ENCODE peak calls at places on chromosomes 7 and 10, in five cellular contexts. U, E, D, V and Q are unnamed samples.

GRCh38 chr7:157140118-157140905 is 1.6 kb downstream of the UBE3C start:
- DNase-seq in U (no peak), E (peak), D (no peak), V (no peak), Q (no peak)

GRCh38 chr7:100088621-100089457 is at the start of gene COPS6:
- DNase-seq in U (peak), E (peak), D (no peak), V (peak), Q (peak)

GRCh38 chr7:21902240-21902639 is 43.5 kb downstream of the CDCA7L start:
- DNase-seq in U (peak), E (no peak), D (no peak), V (peak), Q (no peak)

GRCh38 chr10:117168135-117168674 is 29.1 kb upstream of the KCNK18 start:
- DNase-seq in U (peak), E (peak), D (no peak), V (peak), Q (peak)

GRCh38 chr10:75083972-75084833 is 27.3 kb upstream of the SAMD8 start:
- DNase-seq in U (no peak), E (no peak), D (no peak), V (peak), Q (no peak)

GRCh38 chr10:32105782-32106382 is 49.7 kb upstream of the KIF5B start:
- DNase-seq in U (peak), E (no peak), D (no peak), V (no peak), Q (no peak)

GRCh38 chr7:30430777-30431176 is 47.8 kb downstream of the NOD1 start:
- DNase-seq in U (no peak), E (no peak), D (no peak), V (no peak), Q (no peak)

GRCh38 chr7:149717481-149717880 is 55.9 kb downstream of the ZNF467 start:
- DNase-seq in U (no peak), E (no peak), D (no peak), V (no peak), Q (no peak)

GRCh38 chr10:124675824-124676223 is 68.4 kb downstream of the FAM53B start:
- DNase-seq in U (no peak), E (no peak), D (no peak), V (no peak), Q (no peak)

GRCh38 chr10:99658622-99659030 is 683 bp upstream of the ENTPD7 start:
- DNase-seq in U (peak), E (peak), D (no peak), V (peak), Q (peak)

GRCh38 chr7:2034291-2035201 is 198.2 kb downstream of the MAD1L1 start:
- DNase-seq in U (no peak), E (no peak), D (no peak), V (no peak), Q (peak)

GRCh38 chr10:46516660-46517416 is 39.6 kb downstream of the GPRIN2 start:
- DNase-seq in U (no peak), E (peak), D (no peak), V (peak), Q (peak)

GRCh38 chr7:140060788-140061606 is 1.8 kb downstream of the PARP12 start:
- DNase-seq in U (peak), E (no peak), D (no peak), V (peak), Q (no peak)

GRCh38 chr10:52314007-52314821 is at the start of gene DKK1:
- DNase-seq in U (peak), E (no peak), D (no peak), V (peak), Q (no peak)

GRCh38 chr7:129845972-129846327 is 106.8 kb downstream of the UBE2H start:
- DNase-seq in U (no peak), E (no peak), D (no peak), V (peak), Q (no peak)

GRCh38 chr7:16728811-16729210 is 24.7 kb upstream of the TSPAN13 start:
- DNase-seq in U (no peak), E (no peak), D (no peak), V (no peak), Q (no peak)

GRCh38 chr10:19730848-19731247 is 85.4 kb upstream of the PLXDC2 start:
- DNase-seq in U (no peak), E (no peak), D (no peak), V (peak), Q (no peak)

GRCh38 chr7:111159426-111159825 is 68.5 kb downstream of the LRRN3 start:
- DNase-seq in U (no peak), E (no peak), D (no peak), V (peak), Q (no peak)

GRCh38 chr7:2528481-2529095 is 9.0 kb downstream of the LFNG start:
- DNase-seq in U (no peak), E (no peak), D (no peak), V (no peak), Q (no peak)

GRCh38 chr10:114375082-114375481 is 29.2 kb downstream of the AFAP1L2 start:
- DNase-seq in U (peak), E (no peak), D (no peak), V (no peak), Q (no peak)

GRCh38 chr7:70586822-70587221 is 545.1 kb upstream of the GALNT17 start:
- DNase-seq in U (no peak), E (no peak), D (no peak), V (peak), Q (no peak)

GRCh38 chr7:108290344-108291134 is 160.4 kb upstream of the LAMB4 start:
- DNase-seq in U (no peak), E (no peak), D (no peak), V (no peak), Q (no peak)

GRCh38 chr7:5139998-5140397 is 50.0 kb upstream of the WIPI2 start:
- DNase-seq in U (peak), E (no peak), D (no peak), V (peak), Q (no peak)

GRCh38 chr7:97004931-97005763 is at the start of gene DLX6:
- DNase-seq in U (no peak), E (peak), D (no peak), V (peak), Q (no peak)

GRCh38 chr7:89049043-89049442 is 253.5 kb upstream of the TEX47 start:
- DNase-seq in U (no peak), E (no peak), D (no peak), V (no peak), Q (no peak)

GRCh38 chr7:134777908-134778580 is 1.4 kb upstream of the CALD1 start:
- DNase-seq in U (no peak), E (no peak), D (no peak), V (peak), Q (no peak)

GRCh38 chr7:6162650-6163366 is 109.6 kb downstream of the CYTH3 start:
- DNase-seq in U (no peak), E (no peak), D (no peak), V (no peak), Q (no peak)

GRCh38 chr10:81027223-81027622 is 489.5 kb downstream of the SH2D4B start:
- DNase-seq in U (no peak), E (no peak), D (no peak), V (no peak), Q (no peak)

GRCh38 chr10:580796-581195 is 108.7 kb downstream of the DIP2C start:
- DNase-seq in U (no peak), E (no peak), D (no peak), V (peak), Q (no peak)

GRCh38 chr7:153524070-153524601 is 528.1 kb upstream of the DPP6 start:
- DNase-seq in U (no peak), E (no peak), D (no peak), V (no peak), Q (no peak)

GRCh38 chr10:78685466-78686163 is 383.2 kb upstream of the ZMIZ1 start:
- DNase-seq in U (no peak), E (no peak), D (no peak), V (peak), Q (no peak)

GRCh38 chr10:85610381-85611092 is 756.1 kb downstream of the GRID1 start:
- DNase-seq in U (no peak), E (no peak), D (no peak), V (no peak), Q (peak)

GRCh38 chr7:16309129-16309528 is 112.2 kb downstream of the CRPPA start:
- DNase-seq in U (no peak), E (no peak), D (no peak), V (no peak), Q (no peak)

GRCh38 chr10:79262959-79263746 is 84.1 kb upstream of the PPIF start:
- DNase-seq in U (no peak), E (no peak), D (no peak), V (no peak), Q (no peak)

GRCh38 chr7:2014391-2015241 is 218.1 kb downstream of the MAD1L1 start:
- DNase-seq in U (no peak), E (no peak), D (no peak), V (no peak), Q (peak)

GRCh38 chr7:23530901-23531793 is 634 bp downstream of the TRA2A start:
- DNase-seq in U (peak), E (peak), D (no peak), V (peak), Q (peak)

GRCh38 chr7:831596-832291 is 532 bp upstream of the SUN1 start:
- DNase-seq in U (peak), E (peak), D (no peak), V (peak), Q (no peak)

GRCh38 chr7:155527664-155528063 is 18.7 kb downstream of the CNPY1 start:
- DNase-seq in U (no peak), E (no peak), D (no peak), V (no peak), Q (peak)